ENCODE peak calls at places on chromosome 19, in seven cellular contexts. T is fibroblast of lung, G is heart left ventricle, I is body of pancreas, Q is endothelial cell, N is natural killer cell, V is choroid plexus epithelial cell. S is an unnamed sample.

GRCh38 chr19:21838646-21839045 is 2.7 kb upstream of the ZNF43 start:
- DNase-seq in T (peak), G (no peak), I (no peak), Q (no peak), N (no peak), V (peak), S (no peak)

GRCh38 chr19:30602661-30603322 is 230.6 kb downstream of the ZNF536 start:
- DNase-seq in T (no peak), G (no peak), I (no peak), Q (no peak), N (no peak), V (no peak), S (no peak)

GRCh38 chr19:7288977-7289376 is 5.2 kb downstream of the INSR start:
- DNase-seq in T (no peak), G (no peak), I (no peak), Q (no peak), N (no peak), V (no peak), S (no peak)

GRCh38 chr19:38930776-38931761 is at the start of gene MRPS12:
- DNase-seq in T (peak), G (peak), I (peak), Q (peak), N (peak), V (peak), S (peak)

GRCh38 chr19:343941-344624 is 513 bp downstream of the MIER2 start:
- DNase-seq in T (peak), G (peak), I (no peak), Q (peak), N (peak), V (peak), S (no peak)

GRCh38 chr19:55441692-55442321 is 1.3 kb downstream of the SHISA7 start:
- DNase-seq in T (no peak), G (no peak), I (no peak), Q (no peak), N (no peak), V (no peak), S (no peak)

GRCh38 chr19:50932018-50932689 is 20.7 kb downstream of the KLK5 start:
- DNase-seq in T (no peak), G (no peak), I (no peak), Q (no peak), N (no peak), V (no peak), S (no peak)

GRCh38 chr19:54106716-54107115 is 4.1 kb downstream of the NDUFA3 start:
- DNase-seq in T (no peak), G (no peak), I (no peak), Q (no peak), N (no peak), V (no peak), S (no peak)

GRCh38 chr19:18854982-18855381 is 23.2 kb downstream of the UPF1 start:
- DNase-seq in T (no peak), G (no peak), I (no peak), Q (no peak), N (no peak), V (no peak), S (no peak)

GRCh38 chr19:53883231-53883661 is 1.2 kb downstream of the PRKCG start:
- DNase-seq in T (no peak), G (no peak), I (no peak), Q (no peak), N (peak), V (no peak), S (no peak)

GRCh38 chr19:55369651-55370304 is 485 bp downstream of the IL11 start:
- DNase-seq in T (peak), G (peak), I (no peak), Q (peak), N (no peak), V (peak), S (no peak)

GRCh38 chr19:47507924-47508553 is 6.8 kb downstream of the NAPA start:
- DNase-seq in T (no peak), G (no peak), I (peak), Q (no peak), N (no peak), V (peak), S (no peak)

GRCh38 chr19:9939301-9939913 is 3.1 kb upstream of the OLFM2 start:
- DNase-seq in T (peak), G (no peak), I (no peak), Q (no peak), N (no peak), V (peak), S (no peak)

GRCh38 chr19:40990972-40991381 is at the start of gene CYP2B6:
- DNase-seq in T (no peak), G (no peak), I (no peak), Q (no peak), N (no peak), V (no peak), S (no peak)

GRCh38 chr19:7673995-7674667 is 2.8 kb upstream of the MCEMP1 start:
- DNase-seq in T (peak), G (peak), I (peak), Q (no peak), N (no peak), V (peak), S (peak)

GRCh38 chr19:4295972-4296771 is 6.0 kb downstream of the TMIGD2 start:
- DNase-seq in T (peak), G (no peak), I (peak), Q (no peak), N (no peak), V (no peak), S (no peak)

DNA sequence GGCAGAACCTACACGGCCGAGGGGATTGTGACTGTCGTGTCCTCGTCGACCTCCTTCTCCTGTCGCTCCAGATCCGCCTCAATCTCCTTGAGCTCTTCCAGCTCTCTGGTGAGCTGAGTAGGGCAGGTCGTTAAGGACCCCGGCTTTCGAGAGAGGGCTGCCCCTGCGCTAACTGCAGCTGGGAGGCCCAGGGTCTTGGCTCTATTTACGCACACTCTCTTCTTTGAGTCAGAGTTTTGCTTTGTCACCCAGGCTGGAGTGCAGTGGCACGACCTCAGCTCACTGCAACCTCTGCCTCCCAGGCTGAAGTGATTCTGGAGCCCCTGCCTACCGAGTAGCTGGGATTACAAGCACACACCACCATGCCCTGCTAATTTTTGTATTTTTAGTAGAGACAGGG is 7.6 kb downstream of the SPC24 start:
- DNase-seq in T (no peak), G (no peak), I (no peak), Q (no peak), N (no peak), V (no peak), S (no peak)
- TF ChIP-seq CTCF in T (no peak), G (no peak), I (no peak), Q (no peak), N (no peak), V (no peak), S (no peak)

GRCh38 chr19:17108453-17108784 is 32.8 kb downstream of the MYO9B start:
- DNase-seq in T (no peak), G (no peak), I (no peak), Q (no peak), N (no peak), V (no peak), S (no peak)

GRCh38 chr19:17110599-17110966 is 35.0 kb downstream of the MYO9B start:
- DNase-seq in T (no peak), G (no peak), I (no peak), Q (no peak), N (no peak), V (no peak), S (no peak)

GRCh38 chr19:17109962-17110598 is 34.5 kb downstream of the MYO9B start:
- DNase-seq in T (no peak), G (peak), I (peak), Q (no peak), N (no peak), V (no peak), S (peak)

GRCh38 chr19:17107546-17108452 is 32.2 kb downstream of the MYO9B start:
- DNase-seq in T (peak), G (peak), I (peak), Q (no peak), N (no peak), V (peak), S (peak)

DNA sequence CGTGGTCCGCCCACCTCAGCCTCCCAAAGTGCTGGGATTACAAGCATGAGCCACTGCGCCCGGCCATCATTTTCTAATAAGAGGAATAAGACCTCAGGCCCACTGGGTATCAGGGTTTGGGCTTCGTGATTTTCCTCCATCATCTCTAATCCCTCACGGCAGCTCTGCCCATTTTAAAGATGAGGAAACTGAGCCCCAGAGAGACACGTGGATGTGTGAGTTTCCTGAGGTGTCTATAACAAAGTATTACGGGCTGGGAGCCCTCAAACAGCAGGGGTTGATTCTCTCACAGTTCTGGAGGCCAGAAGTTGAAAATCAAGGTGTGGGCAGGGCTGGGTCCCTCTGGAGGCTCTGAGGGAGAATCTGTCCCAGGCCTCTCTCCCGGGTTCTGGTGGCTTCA is 33.7 kb downstream of the MYO9B start:
- DNase-seq in T (no peak), G (no peak), I (no peak), Q (no peak), N (no peak), V (no peak), S (no peak)
- TF ChIP-seq CTCF in T (no peak), G (no peak), I (no peak), Q (no peak), N (no peak), V (no peak), S (no peak)

GRCh38 chr19:58307736-58308135 is 2.6 kb downstream of the ERVK3-1 start:
- DNase-seq in T (no peak), G (no peak), I (no peak), Q (no peak), N (no peak), V (no peak), S (no peak)
- TF ChIP-seq CTCF in T (no peak), G (no peak), I (no peak), Q (no peak), N (no peak), V (no peak), S (no peak)

GRCh38 chr19:5354403-5354802 is 13.8 kb upstream of the PTPRS start:
- DNase-seq in T (no peak), G (no peak), I (no peak), Q (peak), N (no peak), V (no peak), S (no peak)
- TF ChIP-seq CTCF in T (peak), G (no peak), I (no peak), Q (peak), N (no peak), V (peak), S (no peak)

DNA sequence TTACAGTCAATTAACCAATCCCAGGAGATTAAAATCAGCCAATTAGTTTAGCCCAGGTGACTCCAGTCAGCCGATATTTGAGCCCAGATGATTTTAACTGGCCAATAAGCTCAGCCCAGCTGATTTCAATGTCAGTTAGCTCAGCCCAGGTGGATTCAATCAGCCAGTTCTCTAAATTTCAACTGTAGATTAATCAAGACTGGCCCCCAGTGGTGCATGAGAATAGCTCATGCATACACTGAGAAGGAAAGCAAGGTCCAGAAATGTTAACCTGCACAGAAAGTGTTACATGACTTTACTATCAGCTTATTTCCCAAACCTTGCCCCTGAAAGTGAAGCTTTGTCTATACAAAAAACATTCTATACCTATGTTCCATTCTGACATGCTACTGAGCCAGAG is 55.4 kb upstream of the ZNF724 start:
- DNase-seq in T (no peak), G (no peak), I (no peak), Q (no peak), N (no peak), V (peak), S (no peak)
- TF ChIP-seq CTCF in T (no peak), G (no peak), I (no peak), Q (no peak), N (no peak), V (peak), S (no peak)

GRCh38 chr19:32522967-32523366 is 58.0 kb upstream of the PDCD5 start:
- DNase-seq in T (no peak), G (no peak), I (no peak), Q (no peak), N (no peak), V (no peak), S (no peak)
- TF ChIP-seq CTCF in T (no peak), G (no peak), I (no peak), Q (no peak), N (no peak), V (no peak), S (no peak)